ENCODE peak calls at places on chromosome 19, in eight cellular contexts. H, G, P, A, T, Z, B and O are unnamed samples. For H3K9me3, the result is how much of the 10 kb centered on the place peaks cover.

GRCh38 chr19:36330226-36330625 is 48.8 kb downstream of the ZFP14 start:
- DNase-seq in P (no peak), B (no peak), T (no peak), G (no peak), Z (no peak), H (no peak), A (no peak), O (no peak)

GRCh38 chr19:532578-533484 is 1.3 kb downstream of the CDC34 start:
- DNase-seq in G (peak), T (peak), A (peak), P (peak), H (no peak), Z (peak), B (peak), O (peak)

GRCh38 chr19:48635263-48635965 is 1.8 kb downstream of the DBP start:
- DNase-seq in T (no peak), H (no peak), P (peak), A (peak), Z (no peak), B (peak), G (peak), O (peak)

GRCh38 chr19:48530044-48530720 is 18.5 kb upstream of the LMTK3 start:
- DNase-seq in A (no peak), T (no peak), G (no peak), B (no peak), Z (no peak), P (no peak), H (no peak), O (no peak)

GRCh38 chr19:38634757-38635482 is 12.5 kb upstream of the ACTN4 start:
- DNase-seq in G (peak), Z (no peak), T (peak), B (peak), A (peak), H (no peak), P (peak), O (peak)

GRCh38 chr19:33220115-33220514 is 5.5 kb downstream of the SLC7A10 start:
- DNase-seq in Z (no peak), T (no peak), B (no peak), H (no peak), G (no peak), A (no peak), P (no peak), O (no peak)

GRCh38 chr19:8600816-8601215 is 9.7 kb downstream of the ADAMTS10 start:
- DNase-seq in B (no peak), A (no peak), G (no peak), Z (no peak), P (no peak), H (no peak), T (no peak), O (no peak)

GRCh38 chr19:16536130-16536529 is 6.1 kb downstream of the CHERP start:
- DNase-seq in G (no peak), T (no peak), Z (no peak), B (no peak), P (no peak), H (no peak), A (no peak), O (no peak)

GRCh38 chr19:58562126-58563033 is 4.0 kb upstream of the UBE2M start:
- DNase-seq in B (peak), T (peak), Z (peak), G (peak), H (no peak), A (no peak), P (peak), O (no peak)

GRCh38 chr19:48796468-48797083 is 14.3 kb downstream of the BCAT2 start:
- DNase-seq in H (no peak), G (no peak), T (no peak), B (no peak), Z (no peak), A (no peak), P (peak), O (peak)

GRCh38 chr19:41714598-41714997 is 6.2 kb downstream of the CEACAM5 start:
- DNase-seq in P (no peak), H (no peak), A (no peak), Z (no peak), B (no peak), T (no peak), G (no peak), O (no peak)

GRCh38 chr19:11769995-11770394 is 3.2 kb downstream of the ZNF441 start:
- DNase-seq in T (no peak), P (no peak), H (no peak), B (no peak), G (no peak), A (no peak), Z (no peak), O (no peak)

GRCh38 chr19:51131780-51132680 is 7.3 kb downstream of the SIGLEC9 start:
- DNase-seq in A (peak), B (peak), H (no peak), T (no peak), Z (no peak), P (peak), G (peak), O (no peak)

GRCh38 chr19:50906217-50906616 is 5.0 kb downstream of the KLK4 start:
- DNase-seq in H (no peak), Z (no peak), A (peak), G (peak), P (no peak), T (no peak), B (no peak), O (no peak)

GRCh38 chr19:11995174-11995573 is 30.3 kb downstream of the ZNF763 start:
- DNase-seq in Z (no peak), H (no peak), G (no peak), P (no peak), B (no peak), A (no peak), T (peak), O (no peak)

GRCh38 chr19:10419646-10420443 is 493 bp upstream of the PDE4A start:
- DNase-seq in B (no peak), T (peak), G (no peak), Z (peak), P (no peak), H (no peak), A (no peak), O (no peak)

GRCh38 chr19:888615-889385 is 4.2 kb downstream of the MED16 start:
- DNase-seq in B (no peak), G (no peak), A (no peak), T (no peak), P (no peak), Z (no peak), H (no peak), O (no peak)

DNA sequence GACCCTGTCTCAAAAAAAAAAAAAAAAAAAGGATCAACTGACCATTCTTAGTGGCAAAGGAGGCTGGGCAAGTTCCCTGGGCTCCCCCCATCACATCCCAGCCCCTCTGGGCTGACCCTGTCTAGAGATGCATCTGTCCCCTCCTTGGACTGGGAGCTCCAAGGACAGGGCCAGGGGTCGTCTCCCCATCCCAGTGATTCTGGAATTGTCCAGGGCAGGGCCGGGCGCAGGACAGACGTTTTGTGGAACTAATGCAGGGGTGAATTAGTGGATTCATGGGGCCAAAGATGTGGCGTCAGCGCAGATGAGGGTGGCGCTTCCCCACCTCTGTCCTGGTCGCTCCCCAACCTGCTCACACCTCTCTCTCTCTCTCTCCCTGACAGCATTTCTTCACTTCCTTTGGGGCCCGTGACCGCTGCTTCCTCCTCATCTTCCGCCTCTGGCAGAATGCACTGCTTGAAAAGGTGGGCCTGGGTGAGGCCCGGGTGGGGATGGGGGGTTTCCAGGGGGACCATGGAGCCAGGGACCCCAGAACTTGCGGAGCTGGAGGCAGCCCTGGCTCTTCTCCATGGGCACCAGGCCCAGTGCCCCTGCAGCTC is 11.1 kb downstream of the GRAMD1A start:
- DNase-seq in T (no peak), A (no peak), P (no peak), Z (no peak), B (no peak), H (no peak), G (no peak), O (no peak)
- H3K4me3 ChIP-seq in T (no peak), A (no peak), P (no peak), Z (no peak), B (no peak), H (no peak), G (no peak), O (no peak)

DNA sequence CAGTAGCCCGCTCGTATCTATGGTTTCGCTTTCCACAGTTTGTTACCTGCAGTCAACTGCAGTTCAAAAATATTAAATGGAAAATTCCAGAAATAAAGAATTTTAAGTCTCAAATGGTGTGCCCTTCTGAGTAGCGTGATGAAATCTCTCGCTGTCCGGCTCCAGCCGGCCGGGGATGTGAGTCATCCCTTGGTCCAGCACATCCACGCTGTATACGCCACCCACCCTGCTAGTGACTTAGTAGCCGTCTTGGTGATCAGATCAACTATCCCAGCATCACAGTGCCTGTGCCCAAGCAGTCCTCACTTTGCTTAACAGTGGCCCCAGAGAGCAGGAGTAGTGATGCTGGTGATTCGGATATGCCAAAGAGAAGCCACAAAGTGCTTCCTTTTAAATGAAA is 40.0 kb downstream of the ZNF331 start:
- DNase-seq in A (no peak), P (no peak), G (no peak), H (no peak), B (no peak), Z (no peak), T (no peak), O (no peak)
- H3K9me3 ChIP-seq in A (under half), P (under half), G (under half), H (under half), B (half or more), Z (under half), T (under half), O (under half)

GRCh38 chr19:18322318-18322758 is 538 bp downstream of the LSM4 start:
- DNase-seq in B (peak), A (peak), Z (peak), G (peak), H (no peak), T (peak), P (no peak), O (no peak)

GRCh38 chr19:18319591-18320135 is 3.2 kb downstream of the LSM4 start:
- DNase-seq in B (no peak), P (no peak), T (no peak), A (peak), H (no peak), Z (no peak), G (peak), O (no peak)

GRCh38 chr19:18321729-18322091 is 1.2 kb downstream of the LSM4 start:
- DNase-seq in H (no peak), G (no peak), T (no peak), B (no peak), A (no peak), P (no peak), Z (no peak), O (no peak)

GRCh38 chr19:18320865-18321728 is 1.8 kb downstream of the LSM4 start:
- DNase-seq in H (no peak), Z (no peak), A (peak), T (no peak), P (no peak), B (peak), G (peak), O (no peak)

DNA sequence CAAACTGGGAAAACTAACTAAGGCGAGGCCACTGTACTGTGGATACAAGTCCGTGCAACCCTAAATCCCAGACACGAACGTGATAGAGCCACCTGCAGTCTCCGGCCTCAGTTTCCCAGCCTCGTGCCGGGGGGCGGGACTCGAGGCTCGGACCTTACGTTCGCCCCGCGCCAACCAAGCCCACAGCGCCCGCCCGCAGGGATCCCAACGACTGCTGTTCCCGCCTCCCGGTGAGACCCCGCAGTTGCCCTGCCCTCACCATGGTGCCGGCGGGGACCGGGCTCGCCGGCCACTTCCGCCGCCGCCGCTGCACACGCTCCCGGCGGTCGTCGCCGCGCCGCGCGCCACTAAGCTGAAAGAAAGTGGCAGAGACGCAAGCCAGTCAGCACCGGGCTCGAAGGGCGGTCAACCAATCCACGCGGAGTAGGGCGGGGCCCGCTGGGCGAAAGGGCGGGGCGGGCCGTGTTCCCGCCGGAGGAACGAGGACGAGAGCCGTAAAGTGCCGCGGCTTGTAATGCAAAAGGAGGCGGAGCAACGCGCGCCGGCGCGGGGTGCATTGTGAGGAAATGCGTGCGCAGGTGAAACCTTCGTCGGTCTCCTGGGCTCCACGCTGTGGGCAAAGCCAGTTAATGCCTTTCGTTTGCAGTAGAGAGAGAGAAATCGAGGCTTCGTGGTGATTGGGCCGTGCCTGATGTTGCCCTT is at the start of gene LSM4:
- DNase-seq in Z (peak), B (peak), H (peak), T (peak), G (peak), A (peak), P (peak), O (peak)
- TF ChIP-seq CTCF in Z (no peak), B (no peak), H (no peak), T (peak), G (peak), A (peak), P (no peak), O (peak)

GRCh38 chr19:49890349-49891311 is 6.1 kb downstream of the IL4I1 start:
- DNase-seq in T (no peak), H (no peak), G (peak), B (no peak), A (peak), Z (no peak), P (no peak), O (no peak)

GRCh38 chr19:49889687-49890348 is 6.9 kb downstream of the IL4I1 start:
- DNase-seq in Z (peak), T (peak), A (peak), H (no peak), P (peak), B (peak), G (peak), O (peak)

GRCh38 chr19:49887653-49888477 is 8.8 kb downstream of the IL4I1 start:
- DNase-seq in T (no peak), H (no peak), B (no peak), A (no peak), P (no peak), G (no peak), Z (no peak), O (no peak)

GRCh38 chr19:49888478-49888901 is 8.2 kb downstream of the IL4I1 start:
- DNase-seq in P (no peak), B (no peak), G (no peak), A (no peak), T (no peak), Z (no peak), H (no peak), O (no peak)

DNA sequence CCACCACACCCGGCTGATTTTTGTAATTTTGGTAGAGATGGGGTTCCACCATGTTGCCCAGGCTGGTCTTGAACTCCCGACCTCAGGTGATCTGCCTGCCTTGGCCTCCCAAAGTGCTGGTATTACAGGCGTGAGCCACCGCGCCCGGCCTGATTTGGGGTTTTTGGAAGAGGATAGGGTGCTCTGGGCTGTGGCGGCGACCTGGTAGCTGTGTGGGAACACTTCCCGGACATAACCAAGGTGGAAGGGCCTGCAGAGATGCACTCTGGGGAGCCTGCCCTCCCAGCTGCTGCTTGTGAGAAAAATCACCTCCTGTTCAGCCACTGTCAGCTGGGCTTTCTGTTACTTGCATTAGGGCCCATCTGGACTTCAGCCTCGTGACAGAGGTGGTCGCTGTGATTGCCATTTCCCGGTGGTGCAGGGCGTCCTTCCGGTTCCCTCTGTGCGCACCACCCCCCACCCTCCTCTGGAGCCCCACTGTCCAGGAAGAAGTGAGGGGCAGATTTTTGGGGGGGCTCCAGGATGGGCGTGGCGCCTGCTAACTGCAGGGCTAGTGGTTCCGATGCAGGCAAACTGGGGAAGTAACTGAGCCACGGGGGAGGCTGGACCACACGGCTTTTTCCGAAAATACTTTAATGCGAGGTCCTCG is 7.5 kb downstream of the IL4I1 start:
- DNase-seq in A (no peak), P (no peak), Z (no peak), B (no peak), G (no peak), H (no peak), T (no peak), O (no peak)
- H3K4me3 ChIP-seq in A (no peak), P (no peak), Z (no peak), B (no peak), G (no peak), H (no peak), T (no peak), O (no peak)

DNA sequence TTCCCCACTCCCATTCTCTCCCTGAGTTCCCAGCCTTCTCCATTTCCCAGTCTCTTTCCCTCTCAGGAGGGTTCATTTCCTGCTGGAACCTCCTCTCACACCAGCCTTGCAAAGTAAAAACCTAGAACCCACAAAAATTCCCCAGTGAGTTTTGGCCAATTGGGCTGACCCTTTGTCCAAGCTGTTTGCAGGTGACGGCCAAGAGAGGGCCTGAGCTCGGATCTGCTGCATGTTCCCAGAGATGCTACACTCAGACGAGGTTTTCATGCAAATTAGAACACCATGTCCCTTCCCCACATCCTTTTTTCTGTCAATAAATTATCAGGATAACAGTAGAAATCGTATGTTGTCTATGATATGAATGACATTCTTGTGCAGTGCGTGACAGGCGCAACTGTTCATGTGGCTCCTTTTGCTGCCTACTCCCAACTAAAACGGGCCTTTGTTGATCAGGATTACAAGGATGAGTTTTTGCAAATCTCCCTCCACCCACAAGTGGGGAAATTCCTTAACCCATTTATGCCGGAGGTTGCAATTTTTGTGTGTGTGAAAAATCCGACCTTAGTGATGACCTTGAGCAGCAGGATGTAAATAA is 149.5 kb downstream of the CACNA1A start:
- DNase-seq in Z (no peak), P (no peak), B (no peak), G (no peak), A (no peak), T (no peak), H (no peak), O (no peak)
- H3K9me3 ChIP-seq in Z (under half), P (under half), B (under half), G (under half), A (under half), T (under half), H (under half), O (under half)

GRCh38 chr19:54366811-54367210 is 2.1 kb upstream of the LAIR1 start:
- DNase-seq in B (no peak), P (no peak), H (no peak), T (no peak), A (no peak), G (no peak), Z (no peak), O (no peak)

GRCh38 chr19:54369082-54369691 is 4.5 kb upstream of the LAIR1 start:
- DNase-seq in G (no peak), B (no peak), T (no peak), P (no peak), H (no peak), Z (no peak), A (no peak), O (no peak)

DNA sequence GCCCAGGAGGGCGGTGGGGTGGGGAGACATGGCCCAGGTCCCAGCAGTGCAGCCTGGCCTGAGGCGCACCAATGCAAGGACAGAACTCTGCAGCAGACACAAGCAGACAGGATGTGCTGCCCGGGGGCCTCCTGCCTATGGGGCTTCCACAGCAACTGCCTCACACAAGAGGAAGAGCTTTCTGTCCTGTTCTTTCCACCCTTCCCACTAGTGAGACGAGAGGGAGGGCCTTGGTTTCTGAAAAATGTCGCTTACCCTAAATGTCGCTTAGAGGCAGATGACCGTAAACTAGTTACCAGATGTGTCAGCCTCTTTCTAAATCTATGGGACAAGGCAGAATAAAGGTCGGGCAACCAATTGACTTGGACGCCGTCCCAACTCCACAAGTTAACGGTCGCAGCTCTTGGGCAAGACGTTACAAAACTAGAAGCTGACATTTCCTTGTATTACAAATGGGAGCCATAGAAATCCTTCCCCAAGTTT is at the start of gene LAIR1:
- DNase-seq in G (peak), T (no peak), H (no peak), A (peak), P (no peak), Z (no peak), B (no peak), O (peak)
- TF ChIP-seq CTCF in G (no peak), T (no peak), H (no peak), A (no peak), P (no peak), Z (no peak), B (no peak), O (no peak)